ENCODE peak calls at places on chromosomes 11 and 22, in nine cellular contexts. E is RWPE1; M is NCI-H748 treated with DMSO at 0.1 percent for 48 hours; I is tibial nerve; T is NCI-H446 treated with DMSO at 0.1 percent for 48 hours; N is CD8-positive, alpha-beta memory T cell; J is GM12865; Y is GM03348; R is lung. Z is an unnamed sample.
A peak's percentile ranks its signal among the peaks of the same experiment; 100 is the strongest.

GRCh38 chr22:17664414-17665045 is 26.0 kb downstream of the BCL2L13 start:
- DNase-seq in E (no peak), J (no peak), M (no peak), N (no peak), R (no peak), Y (no peak), I (no peak), T (no peak), Z (no peak)

GRCh38 chr11:72012897-72013721 is 14.4 kb downstream of the IL18BP start:
- DNase-seq in E (peak; percentile 37), N (no peak), M (no peak), Y (peak; percentile 91), J (no peak), T (peak; percentile 65), R (peak; percentile 75), I (peak; percentile 60), Z (peak; percentile 37)

GRCh38 chr11:92550411-92550810 is 325.8 kb downstream of the FAT3 start:
- DNase-seq in E (no peak), T (peak; percentile 72), R (no peak), I (no peak), Y (no peak), N (no peak), M (peak; percentile 12), J (no peak), Z (no peak)

GRCh38 chr11:72658989-72659640 is 15.1 kb downstream of the PDE2A start:
- DNase-seq in R (no peak), N (no peak), Y (no peak), T (no peak), I (no peak), M (no peak), J (no peak), E (no peak), Z (no peak)

GRCh38 chr11:9158898-9159391 is 67.5 kb upstream of the SCUBE2 start:
- DNase-seq in E (peak; percentile 25), N (no peak), R (no peak), J (no peak), M (no peak), I (no peak), Y (peak; percentile 58), T (no peak), Z (no peak)

GRCh38 chr11:65576232-65576866 is 496 bp downstream of the EHBP1L1 start:
- DNase-seq in M (no peak), R (no peak), N (no peak), I (no peak), E (no peak), Y (no peak), J (no peak), T (no peak), Z (no peak)

GRCh38 chr22:28541137-28541536 is 138.5 kb downstream of the TTC28 start:
- DNase-seq in R (no peak), Y (no peak), T (no peak), M (no peak), I (no peak), J (no peak), N (no peak), E (no peak), Z (no peak)

GRCh38 chr11:66720223-66720898 is 8.7 kb downstream of the SPTBN2 start:
- DNase-seq in E (peak; percentile 94), I (no peak), J (peak; percentile 17), M (peak; percentile 85), Y (no peak), R (peak; percentile 67), N (no peak), T (no peak), Z (peak; percentile 97)

GRCh38 chr11:116725434-116726221 is 47.2 kb downstream of the BUD13 start:
- DNase-seq in M (no peak), E (no peak), I (no peak), R (no peak), T (no peak), J (no peak), N (no peak), Y (peak; percentile 77), Z (peak; percentile 14)

Z was measured in Daoy.